ENCODE peak calls at places on chromosomes 12 and 14, in four cellular contexts. E is germinal center, Z is T follicular helper cell, F is osteocyte. R is an unnamed sample.

GRCh38 chr12:105852958-105853357 is 285.8 kb downstream of the NUAK1 start:
- DNase-seq in F (no peak), E (no peak), Z (no peak), R (no peak)

GRCh38 chr14:20774258-20774657 is 6.1 kb downstream of the EDDM3B start:
- DNase-seq in F (no peak), E (no peak), Z (no peak), R (no peak)

GRCh38 chr12:132261328-132262138 is 67.9 kb downstream of the GALNT9 start:
- DNase-seq in Z (no peak), F (no peak), E (no peak), R (no peak)

GRCh38 chr14:99389171-99389826 is 91.4 kb downstream of the SETD3 start:
- DNase-seq in F (peak), E (peak), Z (no peak), R (peak)

GRCh38 chr14:22494486-22495135 is 94.4 kb downstream of the DAD1 start:
- DNase-seq in Z (no peak), F (no peak), E (no peak), R (no peak)

GRCh38 chr14:36935976-36936678 is 236.3 kb downstream of the SLC25A21 start:
- DNase-seq in Z (no peak), E (no peak), F (no peak), R (no peak)

GRCh38 chr14:54555651-54556050 is 11.3 kb upstream of the SAMD4A start:
- DNase-seq in F (no peak), Z (no peak), E (no peak), R (no peak)

GRCh38 chr14:77220246-77221017 is 38.8 kb downstream of the TMEM63C start:
- DNase-seq in Z (no peak), F (no peak), E (no peak), R (no peak)

GRCh38 chr12:26678697-26679660 is 154.0 kb downstream of the ITPR2 start:
- DNase-seq in E (no peak), Z (no peak), F (no peak), R (no peak)

GRCh38 chr12:110754101-110754793 is 11.6 kb upstream of the PPP1CC start:
- DNase-seq in Z (no peak), E (no peak), F (no peak), R (no peak)

GRCh38 chr12:81245458-81245857 is 167.6 kb downstream of the ACSS3 start:
- DNase-seq in E (no peak), F (no peak), Z (no peak), R (no peak)

GRCh38 chr14:29846339-29847129 is 81.1 kb downstream of the PRKD1 start:
- DNase-seq in E (no peak), Z (no peak), F (no peak), R (no peak)

GRCh38 chr14:65431951-65432350 is 19.4 kb downstream of the FUT8 start:
- DNase-seq in F (no peak), Z (no peak), E (no peak), R (peak)

GRCh38 chr12:3700861-3701260 is 52.0 kb downstream of the CRACR2A start:
- DNase-seq in Z (no peak), E (no peak), F (no peak), R (peak)

GRCh38 chr12:5480218-5480952 is 48.5 kb downstream of the NTF3 start:
- DNase-seq in F (no peak), Z (no peak), E (no peak), R (no peak)

GRCh38 chr12:28535216-28535615 is 345.0 kb downstream of the CCDC91 start:
- DNase-seq in E (no peak), F (no peak), Z (no peak), R (peak)

GRCh38 chr14:79548836-79549235 is 662.5 kb downstream of the DIO2 start:
- DNase-seq in F (no peak), E (no peak), Z (no peak), R (no peak)

GRCh38 chr12:119328111-119328510 is 6.4 kb upstream of the CCDC60 start:
- DNase-seq in F (no peak), Z (no peak), E (peak), R (no peak)

GRCh38 chr14:55540847-55541773 is 38.9 kb upstream of the KTN1 start:
- DNase-seq in E (no peak), F (no peak), Z (no peak), R (no peak)

GRCh38 chr12:18158774-18159557 is 69.0 kb upstream of the RERGL start:
- DNase-seq in E (peak), Z (no peak), F (no peak), R (peak)

GRCh38 chr12:46456356-46457334 is 84.1 kb upstream of the SLC38A2 start:
- DNase-seq in F (no peak), E (no peak), Z (no peak), R (no peak)

GRCh38 chr12:12425616-12426015 is 68.7 kb downstream of the BORCS5 start:
- DNase-seq in Z (no peak), E (no peak), F (no peak), R (peak)

GRCh38 chr12:54666008-54666407 is 17.8 kb upstream of the DCD start:
- DNase-seq in Z (no peak), E (no peak), F (no peak), R (no peak)

GRCh38 chr12:95385246-95385645 is 88.7 kb upstream of the METAP2 start:
- DNase-seq in Z (no peak), F (no peak), E (no peak), R (peak)

GRCh38 chr14:99507860-99508640 is 26.8 kb downstream of the CCNK start:
- DNase-seq in Z (no peak), F (peak), E (no peak), R (no peak)

GRCh38 chr14:63203618-63204406 is 431 bp upstream of the RHOJ start:
- DNase-seq in Z (no peak), E (no peak), F (peak), R (peak)

R was measured in astrocyte of the spinal cord.